ENCODE peak calls at places on chromosomes 1 and 21, in eight cellular contexts. One of them, this sample, is unnamed.

GRCh38 chr1:100722211-100722610 is 2.7 kb downstream of the VCAM1 start:
- DNase-seq in H4: no peak
- DNase-seq in B cell: no peak
- DNase-seq in thyroid gland: no peak
- DNase-seq in NCI-H1092 treated with DMSO at 0.1 percent for 48 hours: no peak
- DNase-seq in stimulated activated CD4-positive, alpha-beta T cell treated with anti-CD3 and anti-CD28 coated beads, Interleukin-1b, Interleukin-23, amount 100 ng/mL, for 24 hours: no peak
- DNase-seq in AG09309: no peak
- DNase-seq in activated CD8-positive, alpha-beta T cell treated with anti-CD3 and anti-CD28 coated beads for 36 hours: no peak
- DNase-seq in this sample: no peak

GRCh38 chr21:43959231-43960041 is 52.7 kb upstream of the TRAPPC10 start:
- DNase-seq in H4: no peak
- DNase-seq in B cell: no peak
- DNase-seq in thyroid gland: no peak
- DNase-seq in NCI-H1092 treated with DMSO at 0.1 percent for 48 hours: no peak
- DNase-seq in stimulated activated CD4-positive, alpha-beta T cell treated with anti-CD3 and anti-CD28 coated beads, Interleukin-1b, Interleukin-23, amount 100 ng/mL, for 24 hours: no peak
- DNase-seq in AG09309: no peak
- DNase-seq in activated CD8-positive, alpha-beta T cell treated with anti-CD3 and anti-CD28 coated beads for 36 hours: peak
- DNase-seq in this sample: no peak

GRCh38 chr1:226712779-226713420 is 26.2 kb downstream of the ITPKB start:
- DNase-seq in H4: no peak
- DNase-seq in B cell: no peak
- DNase-seq in thyroid gland: no peak
- DNase-seq in NCI-H1092 treated with DMSO at 0.1 percent for 48 hours: no peak
- DNase-seq in stimulated activated CD4-positive, alpha-beta T cell treated with anti-CD3 and anti-CD28 coated beads, Interleukin-1b, Interleukin-23, amount 100 ng/mL, for 24 hours: no peak
- DNase-seq in AG09309: no peak
- DNase-seq in activated CD8-positive, alpha-beta T cell treated with anti-CD3 and anti-CD28 coated beads for 36 hours: no peak
- DNase-seq in this sample: no peak

GRCh38 chr1:171480035-171480434 is 5.3 kb upstream of the PRRC2C start:
- DNase-seq in H4: no peak
- DNase-seq in B cell: no peak
- DNase-seq in thyroid gland: no peak
- DNase-seq in NCI-H1092 treated with DMSO at 0.1 percent for 48 hours: no peak
- DNase-seq in stimulated activated CD4-positive, alpha-beta T cell treated with anti-CD3 and anti-CD28 coated beads, Interleukin-1b, Interleukin-23, amount 100 ng/mL, for 24 hours: no peak
- DNase-seq in AG09309: no peak
- DNase-seq in activated CD8-positive, alpha-beta T cell treated with anti-CD3 and anti-CD28 coated beads for 36 hours: no peak
- DNase-seq in this sample: no peak

GRCh38 chr1:51070640-51071039 is 31.4 kb upstream of the C1orf185 start:
- DNase-seq in H4: no peak
- DNase-seq in B cell: no peak
- DNase-seq in thyroid gland: no peak
- DNase-seq in NCI-H1092 treated with DMSO at 0.1 percent for 48 hours: no peak
- DNase-seq in stimulated activated CD4-positive, alpha-beta T cell treated with anti-CD3 and anti-CD28 coated beads, Interleukin-1b, Interleukin-23, amount 100 ng/mL, for 24 hours: no peak
- DNase-seq in AG09309: peak
- DNase-seq in activated CD8-positive, alpha-beta T cell treated with anti-CD3 and anti-CD28 coated beads for 36 hours: no peak
- DNase-seq in this sample: no peak

GRCh38 chr1:164466429-164466828 is 92.6 kb upstream of the PBX1 start:
- DNase-seq in H4: no peak
- DNase-seq in B cell: no peak
- DNase-seq in thyroid gland: no peak
- DNase-seq in NCI-H1092 treated with DMSO at 0.1 percent for 48 hours: no peak
- DNase-seq in stimulated activated CD4-positive, alpha-beta T cell treated with anti-CD3 and anti-CD28 coated beads, Interleukin-1b, Interleukin-23, amount 100 ng/mL, for 24 hours: no peak
- DNase-seq in AG09309: no peak
- DNase-seq in activated CD8-positive, alpha-beta T cell treated with anti-CD3 and anti-CD28 coated beads for 36 hours: no peak
- DNase-seq in this sample: no peak

GRCh38 chr1:101566883-101567538 is 330.2 kb downstream of the S1PR1 start:
- DNase-seq in H4: no peak
- DNase-seq in B cell: no peak
- DNase-seq in thyroid gland: no peak
- DNase-seq in NCI-H1092 treated with DMSO at 0.1 percent for 48 hours: no peak
- DNase-seq in stimulated activated CD4-positive, alpha-beta T cell treated with anti-CD3 and anti-CD28 coated beads, Interleukin-1b, Interleukin-23, amount 100 ng/mL, for 24 hours: no peak
- DNase-seq in AG09309: no peak
- DNase-seq in activated CD8-positive, alpha-beta T cell treated with anti-CD3 and anti-CD28 coated beads for 36 hours: no peak
- DNase-seq in this sample: no peak

GRCh38 chr1:201320168-201320842 is 37.0 kb downstream of the PKP1 start:
- DNase-seq in H4: no peak
- DNase-seq in B cell: no peak
- DNase-seq in thyroid gland: peak
- DNase-seq in NCI-H1092 treated with DMSO at 0.1 percent for 48 hours: peak
- DNase-seq in stimulated activated CD4-positive, alpha-beta T cell treated with anti-CD3 and anti-CD28 coated beads, Interleukin-1b, Interleukin-23, amount 100 ng/mL, for 24 hours: no peak
- DNase-seq in AG09309: no peak
- DNase-seq in activated CD8-positive, alpha-beta T cell treated with anti-CD3 and anti-CD28 coated beads for 36 hours: no peak
- DNase-seq in this sample: no peak

GRCh38 chr1:218711884-218712674 is 366.9 kb downstream of the TGFB2 start:
- DNase-seq in H4: peak
- DNase-seq in B cell: no peak
- DNase-seq in thyroid gland: no peak
- DNase-seq in NCI-H1092 treated with DMSO at 0.1 percent for 48 hours: no peak
- DNase-seq in stimulated activated CD4-positive, alpha-beta T cell treated with anti-CD3 and anti-CD28 coated beads, Interleukin-1b, Interleukin-23, amount 100 ng/mL, for 24 hours: no peak
- DNase-seq in AG09309: no peak
- DNase-seq in activated CD8-positive, alpha-beta T cell treated with anti-CD3 and anti-CD28 coated beads for 36 hours: no peak
- DNase-seq in this sample: peak

GRCh38 chr1:38547346-38547745 is 312.2 kb downstream of the RRAGC start:
- DNase-seq in H4: no peak
- DNase-seq in B cell: no peak
- DNase-seq in thyroid gland: no peak
- DNase-seq in NCI-H1092 treated with DMSO at 0.1 percent for 48 hours: no peak
- DNase-seq in stimulated activated CD4-positive, alpha-beta T cell treated with anti-CD3 and anti-CD28 coated beads, Interleukin-1b, Interleukin-23, amount 100 ng/mL, for 24 hours: no peak
- DNase-seq in AG09309: no peak
- DNase-seq in activated CD8-positive, alpha-beta T cell treated with anti-CD3 and anti-CD28 coated beads for 36 hours: no peak
- DNase-seq in this sample: no peak

GRCh38 chr1:185670187-185670627 is 64.0 kb upstream of the HMCN1 start:
- DNase-seq in H4: no peak
- DNase-seq in B cell: peak
- DNase-seq in thyroid gland: peak
- DNase-seq in NCI-H1092 treated with DMSO at 0.1 percent for 48 hours: peak
- DNase-seq in stimulated activated CD4-positive, alpha-beta T cell treated with anti-CD3 and anti-CD28 coated beads, Interleukin-1b, Interleukin-23, amount 100 ng/mL, for 24 hours: no peak
- DNase-seq in AG09309: no peak
- DNase-seq in activated CD8-positive, alpha-beta T cell treated with anti-CD3 and anti-CD28 coated beads for 36 hours: peak
- DNase-seq in this sample: peak

GRCh38 chr1:247535402-247535801 is 838 bp downstream of the OR2C3 start:
- DNase-seq in H4: peak
- DNase-seq in B cell: no peak
- DNase-seq in thyroid gland: no peak
- DNase-seq in NCI-H1092 treated with DMSO at 0.1 percent for 48 hours: no peak
- DNase-seq in stimulated activated CD4-positive, alpha-beta T cell treated with anti-CD3 and anti-CD28 coated beads, Interleukin-1b, Interleukin-23, amount 100 ng/mL, for 24 hours: no peak
- DNase-seq in AG09309: no peak
- DNase-seq in activated CD8-positive, alpha-beta T cell treated with anti-CD3 and anti-CD28 coated beads for 36 hours: no peak
- DNase-seq in this sample: no peak

GRCh38 chr1:221117548-221117951 is 238.3 kb downstream of the HLX start:
- DNase-seq in H4: peak
- DNase-seq in B cell: no peak
- DNase-seq in thyroid gland: peak
- DNase-seq in NCI-H1092 treated with DMSO at 0.1 percent for 48 hours: peak
- DNase-seq in stimulated activated CD4-positive, alpha-beta T cell treated with anti-CD3 and anti-CD28 coated beads, Interleukin-1b, Interleukin-23, amount 100 ng/mL, for 24 hours: no peak
- DNase-seq in AG09309: peak
- DNase-seq in activated CD8-positive, alpha-beta T cell treated with anti-CD3 and anti-CD28 coated beads for 36 hours: no peak
- DNase-seq in this sample: peak

GRCh38 chr1:200684015-200684414 is 14.3 kb upstream of the DDX59 start:
- DNase-seq in H4: no peak
- DNase-seq in B cell: no peak
- DNase-seq in thyroid gland: no peak
- DNase-seq in NCI-H1092 treated with DMSO at 0.1 percent for 48 hours: no peak
- DNase-seq in stimulated activated CD4-positive, alpha-beta T cell treated with anti-CD3 and anti-CD28 coated beads, Interleukin-1b, Interleukin-23, amount 100 ng/mL, for 24 hours: no peak
- DNase-seq in AG09309: no peak
- DNase-seq in activated CD8-positive, alpha-beta T cell treated with anti-CD3 and anti-CD28 coated beads for 36 hours: no peak
- DNase-seq in this sample: no peak